ENCODE peak calls at places on chromosomes 1 and 21, in nine cellular contexts. One of them, this sample, is unnamed.
A peak's percentile ranks its signal among the peaks of the same experiment; 100 is the strongest.

GRCh38 chr1:222950892-222951291 is 136.1 kb downstream of the DISP1 start:
- DNase-seq in adrenal gland: no peak
- DNase-seq in CD8-positive, alpha-beta T cell: no peak
- DNase-seq in cardiac muscle cell: no peak
- DNase-seq in endodermal cell: no peak
- DNase-seq in H9: no peak
- DNase-seq in transverse colon: no peak
- DNase-seq in heart right ventricle: no peak
- DNase-seq in left ventricle myocardium inferior: no peak
- DNase-seq in this sample: peak; percentile 6

GRCh38 chr1:155773221-155773620 is 83.8 kb downstream of the GON4L start:
- DNase-seq in adrenal gland: no peak
- DNase-seq in CD8-positive, alpha-beta T cell: no peak
- DNase-seq in cardiac muscle cell: no peak
- DNase-seq in endodermal cell: no peak
- DNase-seq in H9: no peak
- DNase-seq in transverse colon: no peak
- DNase-seq in heart right ventricle: no peak
- DNase-seq in left ventricle myocardium inferior: no peak
- DNase-seq in this sample: no peak

GRCh38 chr1:3590145-3590768 is 21.1 kb downstream of the MEGF6 start:
- DNase-seq in adrenal gland: peak; percentile 30
- DNase-seq in CD8-positive, alpha-beta T cell: no peak
- DNase-seq in cardiac muscle cell: peak; percentile 43
- DNase-seq in endodermal cell: no peak
- DNase-seq in H9: no peak
- DNase-seq in transverse colon: no peak
- DNase-seq in heart right ventricle: no peak
- DNase-seq in left ventricle myocardium inferior: no peak
- DNase-seq in this sample: no peak

GRCh38 chr1:164670026-164670425 is 111.0 kb downstream of the PBX1 start:
- DNase-seq in adrenal gland: no peak
- DNase-seq in CD8-positive, alpha-beta T cell: no peak
- DNase-seq in cardiac muscle cell: no peak
- DNase-seq in endodermal cell: no peak
- DNase-seq in H9: no peak
- DNase-seq in transverse colon: no peak
- DNase-seq in heart right ventricle: no peak
- DNase-seq in left ventricle myocardium inferior: no peak
- DNase-seq in this sample: no peak

GRCh38 chr1:63701187-63701586 is 72.6 kb upstream of the ROR1 start:
- DNase-seq in adrenal gland: no peak
- DNase-seq in CD8-positive, alpha-beta T cell: no peak
- DNase-seq in cardiac muscle cell: no peak
- DNase-seq in endodermal cell: no peak
- DNase-seq in H9: no peak
- DNase-seq in transverse colon: peak; percentile 52
- DNase-seq in heart right ventricle: peak; percentile 25
- DNase-seq in left ventricle myocardium inferior: peak; percentile 35
- DNase-seq in this sample: no peak

GRCh38 chr1:55129194-55129728 is 85.9 kb downstream of the USP24 start:
- DNase-seq in adrenal gland: peak; percentile 64
- DNase-seq in CD8-positive, alpha-beta T cell: no peak
- DNase-seq in cardiac muscle cell: peak; percentile 94
- DNase-seq in endodermal cell: no peak
- DNase-seq in H9: no peak
- DNase-seq in transverse colon: no peak
- DNase-seq in heart right ventricle: no peak
- DNase-seq in left ventricle myocardium inferior: no peak
- DNase-seq in this sample: no peak

GRCh38 chr1:208219659-208220282 is 24.4 kb downstream of the PLXNA2 start:
- DNase-seq in adrenal gland: peak; percentile 59
- DNase-seq in CD8-positive, alpha-beta T cell: no peak
- DNase-seq in cardiac muscle cell: peak; percentile 80
- DNase-seq in endodermal cell: peak; percentile 53
- DNase-seq in H9: no peak
- DNase-seq in transverse colon: no peak
- DNase-seq in heart right ventricle: peak; percentile 69
- DNase-seq in left ventricle myocardium inferior: peak; percentile 70
- DNase-seq in this sample: peak; percentile 92

GRCh38 chr1:60866251-60866650 is 216.1 kb upstream of the NFIA start:
- DNase-seq in adrenal gland: no peak
- DNase-seq in CD8-positive, alpha-beta T cell: no peak
- DNase-seq in cardiac muscle cell: peak; percentile 10
- DNase-seq in endodermal cell: no peak
- DNase-seq in H9: no peak
- DNase-seq in transverse colon: no peak
- DNase-seq in heart right ventricle: no peak
- DNase-seq in left ventricle myocardium inferior: no peak
- DNase-seq in this sample: no peak

GRCh38 chr1:99170516-99170915 is 93.8 kb upstream of the PLPPR4 start:
- DNase-seq in adrenal gland: no peak
- DNase-seq in CD8-positive, alpha-beta T cell: no peak
- DNase-seq in cardiac muscle cell: no peak
- DNase-seq in endodermal cell: no peak
- DNase-seq in H9: no peak
- DNase-seq in transverse colon: no peak
- DNase-seq in heart right ventricle: no peak
- DNase-seq in left ventricle myocardium inferior: no peak
- DNase-seq in this sample: peak; percentile 54

GRCh38 chr1:212699104-212699838 is 369 bp downstream of the BATF3 start:
- DNase-seq in adrenal gland: peak; percentile 27
- DNase-seq in CD8-positive, alpha-beta T cell: peak; percentile 62
- DNase-seq in cardiac muscle cell: peak; percentile 39
- DNase-seq in endodermal cell: peak; percentile 91
- DNase-seq in H9: peak; percentile 84
- DNase-seq in transverse colon: peak; percentile 52
- DNase-seq in heart right ventricle: peak; percentile 37
- DNase-seq in left ventricle myocardium inferior: peak; percentile 40
- DNase-seq in this sample: peak; percentile 31

GRCh38 chr1:226126824-226127591 is 59.5 kb downstream of the ACBD3 start:
- DNase-seq in adrenal gland: peak; percentile 10
- DNase-seq in CD8-positive, alpha-beta T cell: no peak
- DNase-seq in cardiac muscle cell: no peak
- DNase-seq in endodermal cell: peak; percentile 58
- DNase-seq in H9: no peak
- DNase-seq in transverse colon: peak; percentile 55
- DNase-seq in heart right ventricle: no peak
- DNase-seq in left ventricle myocardium inferior: no peak
- DNase-seq in this sample: peak; percentile 72
- H3K27ac ChIP-seq in adrenal gland: no peak overlapping the region
- H3K27ac ChIP-seq in CD8-positive, alpha-beta T cell: no peak overlapping the region
- H3K27ac ChIP-seq in cardiac muscle cell: no peak overlapping the region
- H3K27ac ChIP-seq in endodermal cell: peak overlapping the region; percentile 53
- H3K27ac ChIP-seq in H9: no peak overlapping the region
- H3K27ac ChIP-seq in transverse colon: peak overlapping the region; percentile 92
- H3K27ac ChIP-seq in heart right ventricle: no peak overlapping the region
- H3K27ac ChIP-seq in left ventricle myocardium inferior: peak overlapping the region; percentile 64
- H3K27ac ChIP-seq in this sample: peak overlapping the region; percentile 94

GRCh38 chr1:920506-920905 is 3.2 kb upstream of the SAMD11 start:
- DNase-seq in adrenal gland: no peak
- DNase-seq in CD8-positive, alpha-beta T cell: no peak
- DNase-seq in cardiac muscle cell: no peak
- DNase-seq in endodermal cell: no peak
- DNase-seq in H9: no peak
- DNase-seq in transverse colon: no peak
- DNase-seq in heart right ventricle: no peak
- DNase-seq in left ventricle myocardium inferior: no peak
- DNase-seq in this sample: no peak

GRCh38 chr1:918353-918752 is 5.4 kb upstream of the SAMD11 start:
- DNase-seq in adrenal gland: no peak
- DNase-seq in CD8-positive, alpha-beta T cell: no peak
- DNase-seq in cardiac muscle cell: no peak
- DNase-seq in endodermal cell: no peak
- DNase-seq in H9: no peak
- DNase-seq in transverse colon: no peak
- DNase-seq in heart right ventricle: peak; percentile 3
- DNase-seq in left ventricle myocardium inferior: no peak
- DNase-seq in this sample: no peak

GRCh38 chr1:918843-919242 is 4.9 kb upstream of the SAMD11 start:
- DNase-seq in adrenal gland: no peak
- DNase-seq in CD8-positive, alpha-beta T cell: no peak
- DNase-seq in cardiac muscle cell: no peak
- DNase-seq in endodermal cell: no peak
- DNase-seq in H9: no peak
- DNase-seq in transverse colon: no peak
- DNase-seq in heart right ventricle: no peak
- DNase-seq in left ventricle myocardium inferior: no peak
- DNase-seq in this sample: no peak

GRCh38 chr1:920008-920407 is 3.7 kb upstream of the SAMD11 start:
- DNase-seq in adrenal gland: no peak
- DNase-seq in CD8-positive, alpha-beta T cell: no peak
- DNase-seq in cardiac muscle cell: no peak
- DNase-seq in endodermal cell: no peak
- DNase-seq in H9: no peak
- DNase-seq in transverse colon: no peak
- DNase-seq in heart right ventricle: no peak
- DNase-seq in left ventricle myocardium inferior: no peak
- DNase-seq in this sample: no peak

GRCh38 chr1:919271-919872 is 4.4 kb upstream of the SAMD11 start:
- DNase-seq in adrenal gland: no peak
- DNase-seq in CD8-positive, alpha-beta T cell: no peak
- DNase-seq in cardiac muscle cell: no peak
- DNase-seq in endodermal cell: no peak
- DNase-seq in H9: no peak
- DNase-seq in transverse colon: no peak
- DNase-seq in heart right ventricle: no peak
- DNase-seq in left ventricle myocardium inferior: no peak
- DNase-seq in this sample: no peak
- TF ChIP-seq CTCF in adrenal gland: no peak
- TF ChIP-seq CTCF in CD8-positive, alpha-beta T cell: no peak
- TF ChIP-seq CTCF in cardiac muscle cell: no peak
- TF ChIP-seq CTCF in endodermal cell: no peak
- TF ChIP-seq CTCF in H9: no peak
- TF ChIP-seq CTCF in transverse colon: no peak
- TF ChIP-seq CTCF in heart right ventricle: no peak
- TF ChIP-seq CTCF in left ventricle myocardium inferior: no peak
- TF ChIP-seq CTCF in this sample: no peak

GRCh38 chr1:221796700-221797099 is 54.8 kb upstream of the DUSP10 start:
- DNase-seq in adrenal gland: no peak
- DNase-seq in CD8-positive, alpha-beta T cell: no peak
- DNase-seq in cardiac muscle cell: no peak
- DNase-seq in endodermal cell: no peak
- DNase-seq in H9: no peak
- DNase-seq in transverse colon: no peak
- DNase-seq in heart right ventricle: no peak
- DNase-seq in left ventricle myocardium inferior: no peak
- DNase-seq in this sample: no peak

GRCh38 chr1:221793439-221794078 is 51.7 kb upstream of the DUSP10 start:
- DNase-seq in adrenal gland: no peak
- DNase-seq in CD8-positive, alpha-beta T cell: no peak
- DNase-seq in cardiac muscle cell: no peak
- DNase-seq in endodermal cell: no peak
- DNase-seq in H9: no peak
- DNase-seq in transverse colon: no peak
- DNase-seq in heart right ventricle: no peak
- DNase-seq in left ventricle myocardium inferior: no peak
- DNase-seq in this sample: no peak

GRCh38 chr1:221794079-221794670 is 52.3 kb upstream of the DUSP10 start:
- DNase-seq in adrenal gland: no peak
- DNase-seq in CD8-positive, alpha-beta T cell: no peak
- DNase-seq in cardiac muscle cell: no peak
- DNase-seq in endodermal cell: no peak
- DNase-seq in H9: no peak
- DNase-seq in transverse colon: no peak
- DNase-seq in heart right ventricle: no peak
- DNase-seq in left ventricle myocardium inferior: no peak
- DNase-seq in this sample: no peak

GRCh38 chr1:221795400-221795799 is 53.5 kb upstream of the DUSP10 start:
- DNase-seq in adrenal gland: no peak
- DNase-seq in CD8-positive, alpha-beta T cell: no peak
- DNase-seq in cardiac muscle cell: no peak
- DNase-seq in endodermal cell: no peak
- DNase-seq in H9: no peak
- DNase-seq in transverse colon: no peak
- DNase-seq in heart right ventricle: no peak
- DNase-seq in left ventricle myocardium inferior: no peak
- DNase-seq in this sample: no peak

DNA sequence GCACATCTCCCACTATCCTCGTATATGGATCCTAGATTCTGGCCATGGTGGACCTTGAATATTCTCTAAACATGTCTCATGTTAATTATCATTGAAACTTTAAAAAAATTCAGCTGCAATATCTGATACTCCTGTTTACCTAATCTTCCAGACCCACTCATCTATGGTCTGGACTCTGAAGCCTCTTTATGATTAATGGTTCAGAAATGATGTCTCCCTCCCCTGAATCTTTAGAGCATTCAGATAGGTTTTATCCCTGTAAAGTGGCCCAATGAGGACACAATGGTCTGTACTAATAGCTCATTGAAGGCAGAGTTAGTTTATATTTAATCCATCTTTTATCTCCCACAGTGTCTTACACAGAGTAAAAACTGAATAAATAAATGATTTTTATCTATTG is 53.0 kb upstream of the DUSP10 start:
- DNase-seq in adrenal gland: no peak
- DNase-seq in CD8-positive, alpha-beta T cell: no peak
- DNase-seq in cardiac muscle cell: no peak
- DNase-seq in endodermal cell: no peak
- DNase-seq in H9: no peak
- DNase-seq in transverse colon: no peak
- DNase-seq in heart right ventricle: no peak
- DNase-seq in left ventricle myocardium inferior: no peak
- DNase-seq in this sample: no peak
- H3K27ac ChIP-seq in adrenal gland: no peak overlapping the region
- H3K27ac ChIP-seq in CD8-positive, alpha-beta T cell: no peak overlapping the region
- H3K27ac ChIP-seq in cardiac muscle cell: no peak overlapping the region
- H3K27ac ChIP-seq in endodermal cell: no peak overlapping the region
- H3K27ac ChIP-seq in H9: no peak overlapping the region
- H3K27ac ChIP-seq in transverse colon: no peak overlapping the region
- H3K27ac ChIP-seq in heart right ventricle: no peak overlapping the region
- H3K27ac ChIP-seq in left ventricle myocardium inferior: no peak overlapping the region
- H3K27ac ChIP-seq in this sample: no peak overlapping the region

DNA sequence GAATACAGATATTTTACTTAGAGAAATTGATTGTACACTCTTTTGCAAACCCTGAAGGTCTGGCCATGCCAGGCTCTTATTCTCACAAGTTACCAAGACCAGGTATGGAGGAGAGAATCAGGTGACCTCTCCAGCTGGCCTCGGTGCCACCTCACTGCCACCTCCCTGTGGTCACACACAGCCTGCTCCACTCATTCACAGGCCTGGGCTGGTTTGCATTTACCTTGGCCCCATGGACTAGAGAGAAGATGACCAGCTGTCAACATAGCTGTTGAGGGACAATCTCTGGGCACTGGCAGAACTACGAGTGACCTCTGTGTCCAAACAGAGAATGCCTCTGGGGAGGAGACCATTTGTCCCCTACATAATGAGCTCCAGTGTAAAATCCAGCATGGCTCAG is 291.2 kb upstream of the RUNX1 start:
- DNase-seq in adrenal gland: no peak
- DNase-seq in CD8-positive, alpha-beta T cell: no peak
- DNase-seq in cardiac muscle cell: no peak
- DNase-seq in endodermal cell: peak; percentile 57
- DNase-seq in H9: no peak
- DNase-seq in transverse colon: peak; percentile 44
- DNase-seq in heart right ventricle: no peak
- DNase-seq in left ventricle myocardium inferior: no peak
- DNase-seq in this sample: no peak
- TF ChIP-seq CTCF in adrenal gland: no peak
- TF ChIP-seq CTCF in CD8-positive, alpha-beta T cell: no peak
- TF ChIP-seq CTCF in cardiac muscle cell: no peak
- TF ChIP-seq CTCF in endodermal cell: peak; percentile 55
- TF ChIP-seq CTCF in H9: no peak
- TF ChIP-seq CTCF in transverse colon: peak; percentile 33
- TF ChIP-seq CTCF in heart right ventricle: no peak
- TF ChIP-seq CTCF in left ventricle myocardium inferior: no peak
- TF ChIP-seq CTCF in this sample: no peak